ENCODE peak calls at places on chromosomes 7 and 10, in five cellular contexts. One of them, this sample, is unnamed.

GRCh38 chr10:76784076-76784475 is 853.5 kb downstream of the KCNMA1 start:
- DNase-seq in upper lobe of left lung: no peak
- DNase-seq in spleen: no peak
- DNase-seq in HL-60: no peak
- DNase-seq in GM23338: no peak
- DNase-seq in this sample: no peak

GRCh38 chr7:99623091-99623693 is 6.4 kb downstream of the ZSCAN25 start:
- DNase-seq in upper lobe of left lung: no peak
- DNase-seq in spleen: no peak
- DNase-seq in HL-60: no peak
- DNase-seq in GM23338: no peak
- DNase-seq in this sample: peak

GRCh38 chr7:151551820-151552219 is 32.1 kb upstream of the RHEB start:
- DNase-seq in upper lobe of left lung: no peak
- DNase-seq in spleen: no peak
- DNase-seq in HL-60: no peak
- DNase-seq in GM23338: no peak
- DNase-seq in this sample: no peak

GRCh38 chr10:47259521-47259920 is 40.5 kb upstream of the GDF10 start:
- DNase-seq in upper lobe of left lung: no peak
- DNase-seq in spleen: no peak
- DNase-seq in HL-60: no peak
- DNase-seq in GM23338: no peak
- DNase-seq in this sample: peak

GRCh38 chr10:104642311-104643022 is 1.4 kb downstream of the SORCS3 start:
- DNase-seq in upper lobe of left lung: no peak
- DNase-seq in spleen: no peak
- DNase-seq in HL-60: no peak
- DNase-seq in GM23338: peak
- DNase-seq in this sample: no peak

GRCh38 chr10:113957013-113957412 is 86.7 kb upstream of the ADRB1 start:
- DNase-seq in upper lobe of left lung: no peak
- DNase-seq in spleen: no peak
- DNase-seq in HL-60: no peak
- DNase-seq in GM23338: no peak
- DNase-seq in this sample: no peak

GRCh38 chr10:97171001-97171400 is 14.8 kb downstream of the SLIT1 start:
- DNase-seq in upper lobe of left lung: no peak
- DNase-seq in spleen: peak
- DNase-seq in HL-60: no peak
- DNase-seq in GM23338: no peak
- DNase-seq in this sample: no peak

GRCh38 chr10:28684986-28685580 is 7.8 kb downstream of the BAMBI start:
- DNase-seq in upper lobe of left lung: no peak
- DNase-seq in spleen: no peak
- DNase-seq in HL-60: no peak
- DNase-seq in GM23338: peak
- DNase-seq in this sample: no peak

GRCh38 chr10:84541289-84541637 is 212.9 kb downstream of the CCSER2 start:
- DNase-seq in upper lobe of left lung: no peak
- DNase-seq in spleen: no peak
- DNase-seq in HL-60: no peak
- DNase-seq in GM23338: peak
- DNase-seq in this sample: no peak

GRCh38 chr7:22351878-22352277 is 5.1 kb downstream of the RAPGEF5 start:
- DNase-seq in upper lobe of left lung: no peak
- DNase-seq in spleen: no peak
- DNase-seq in HL-60: no peak
- DNase-seq in GM23338: no peak
- DNase-seq in this sample: no peak

GRCh38 chr7:22350466-22351328 is 6.3 kb downstream of the RAPGEF5 start:
- DNase-seq in upper lobe of left lung: no peak
- DNase-seq in spleen: no peak
- DNase-seq in HL-60: no peak
- DNase-seq in GM23338: no peak
- DNase-seq in this sample: no peak

GRCh38 chr7:22351329-22351692 is 5.6 kb downstream of the RAPGEF5 start:
- DNase-seq in upper lobe of left lung: no peak
- DNase-seq in spleen: no peak
- DNase-seq in HL-60: no peak
- DNase-seq in GM23338: no peak
- DNase-seq in this sample: no peak

GRCh38 chr7:22346383-22347107 is 10.4 kb downstream of the RAPGEF5 start:
- DNase-seq in upper lobe of left lung: no peak
- DNase-seq in spleen: no peak
- DNase-seq in HL-60: no peak
- DNase-seq in GM23338: no peak
- DNase-seq in this sample: no peak

DNA sequence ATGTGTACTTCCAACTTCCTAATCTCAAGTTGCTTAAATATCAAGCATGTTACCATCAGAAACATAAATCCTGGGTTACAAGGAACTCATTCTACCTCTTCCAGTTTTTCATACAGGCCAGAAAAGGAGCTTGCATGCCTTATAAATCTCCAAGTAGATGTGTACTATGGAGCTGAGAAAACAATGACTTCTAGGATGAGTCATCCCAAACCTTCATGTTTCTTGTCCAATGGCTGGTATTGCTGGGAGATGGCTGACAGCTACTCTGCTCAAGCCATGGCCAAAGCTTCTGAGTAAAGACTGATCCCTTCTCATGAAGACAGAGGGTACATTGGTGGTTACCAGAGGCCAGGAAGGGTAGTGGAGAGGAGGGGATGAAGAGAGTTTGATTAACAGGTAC is 8.6 kb downstream of the RAPGEF5 start:
- DNase-seq in upper lobe of left lung: no peak
- DNase-seq in spleen: no peak
- DNase-seq in HL-60: no peak
- DNase-seq in GM23338: no peak
- DNase-seq in this sample: no peak
- TF ChIP-seq CTCF in upper lobe of left lung: no peak
- TF ChIP-seq CTCF in spleen: no peak
- TF ChIP-seq CTCF in HL-60: no peak
- TF ChIP-seq CTCF in GM23338: no peak
- TF ChIP-seq CTCF in this sample: no peak

DNA sequence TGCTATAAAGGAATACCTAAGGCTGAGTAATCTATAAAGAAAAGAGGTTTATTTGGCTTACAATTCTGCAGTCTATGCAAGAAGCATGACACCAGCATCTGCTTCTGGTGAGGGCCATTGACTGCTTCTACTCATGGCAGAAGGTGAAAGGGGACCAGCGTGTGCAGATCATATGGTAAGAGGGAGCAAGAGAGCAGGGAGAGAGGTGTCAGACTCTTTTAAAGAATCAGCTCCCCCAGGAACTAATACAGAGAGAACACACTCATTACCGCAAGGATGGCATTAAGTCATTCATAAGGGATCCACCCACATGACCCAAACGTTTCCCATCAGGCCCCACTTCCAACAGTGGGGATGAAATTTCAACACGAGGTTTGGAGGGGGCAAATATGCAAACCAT is 3.5 kb upstream of the COL28A1 start:
- DNase-seq in upper lobe of left lung: no peak
- DNase-seq in spleen: no peak
- DNase-seq in HL-60: no peak
- DNase-seq in GM23338: no peak
- DNase-seq in this sample: no peak
- H3K4me3 ChIP-seq in upper lobe of left lung: no peak
- H3K4me3 ChIP-seq in spleen: no peak
- H3K4me3 ChIP-seq in HL-60: no peak
- H3K4me3 ChIP-seq in GM23338: no peak
- H3K4me3 ChIP-seq in this sample: no peak

GRCh38 chr10:34112431-34112830 is 702.7 kb downstream of the PARD3 start:
- DNase-seq in upper lobe of left lung: no peak
- DNase-seq in spleen: no peak
- DNase-seq in HL-60: no peak
- DNase-seq in GM23338: no peak
- DNase-seq in this sample: no peak

GRCh38 chr10:34107623-34108516 is 707.2 kb downstream of the PARD3 start:
- DNase-seq in upper lobe of left lung: no peak
- DNase-seq in spleen: no peak
- DNase-seq in HL-60: no peak
- DNase-seq in GM23338: no peak
- DNase-seq in this sample: no peak

GRCh38 chr10:34111179-34111578 is 703.9 kb downstream of the PARD3 start:
- DNase-seq in upper lobe of left lung: no peak
- DNase-seq in spleen: no peak
- DNase-seq in HL-60: no peak
- DNase-seq in GM23338: no peak
- DNase-seq in this sample: no peak

GRCh38 chr10:34109952-34110702 is 705.0 kb downstream of the PARD3 start:
- DNase-seq in upper lobe of left lung: no peak
- DNase-seq in spleen: no peak
- DNase-seq in HL-60: no peak
- DNase-seq in GM23338: no peak
- DNase-seq in this sample: no peak

GRCh38 chr10:34109481-34109880 is 705.6 kb downstream of the PARD3 start:
- DNase-seq in upper lobe of left lung: no peak
- DNase-seq in spleen: no peak
- DNase-seq in HL-60: no peak
- DNase-seq in GM23338: no peak
- DNase-seq in this sample: no peak
- TF ChIP-seq POLR2AphosphoS5 in upper lobe of left lung: no peak
- TF ChIP-seq POLR2AphosphoS5 in spleen: no peak
- TF ChIP-seq POLR2AphosphoS5 in HL-60: no peak
- TF ChIP-seq POLR2AphosphoS5 in GM23338: no peak
- TF ChIP-seq POLR2AphosphoS5 in this sample: no peak

DNA sequence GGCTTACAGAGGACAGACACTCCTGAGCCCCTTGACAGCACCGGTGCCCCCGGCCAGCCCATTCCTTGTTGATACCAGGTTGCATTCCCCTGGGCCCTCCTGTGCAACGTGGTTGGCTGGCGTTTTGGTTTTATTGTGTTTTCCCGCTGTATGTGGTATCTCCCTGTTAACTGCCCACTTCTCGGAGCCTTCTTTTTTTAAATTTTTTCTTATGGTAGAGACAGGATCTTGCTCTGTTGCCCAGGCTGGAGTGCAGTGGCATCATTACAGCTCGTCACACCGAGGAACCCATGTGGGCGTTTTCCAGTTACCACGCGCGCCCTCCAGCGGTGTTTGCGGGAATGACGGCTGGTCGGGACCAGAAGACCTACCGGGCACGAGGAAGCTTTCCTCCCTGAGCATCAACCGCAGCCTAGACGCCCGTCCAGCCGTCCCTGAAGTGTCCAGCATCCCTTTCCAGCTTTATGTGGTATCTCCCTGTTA is 16.9 kb upstream of the ZFAND2A start:
- DNase-seq in upper lobe of left lung: peak
- DNase-seq in spleen: peak
- DNase-seq in HL-60: no peak
- DNase-seq in GM23338: peak
- DNase-seq in this sample: no peak
- TF ChIP-seq CTCF in upper lobe of left lung: peak
- TF ChIP-seq CTCF in spleen: peak
- TF ChIP-seq CTCF in HL-60: peak
- TF ChIP-seq CTCF in GM23338: peak
- TF ChIP-seq CTCF in this sample: peak

GRCh38 chr10:133372507-133372906 is 647 bp downstream of the ECHS1 start:
- DNase-seq in upper lobe of left lung: no peak
- DNase-seq in spleen: peak
- DNase-seq in HL-60: no peak
- DNase-seq in GM23338: no peak
- DNase-seq in this sample: no peak
- H3K4me3 ChIP-seq in upper lobe of left lung: peak
- H3K4me3 ChIP-seq in spleen: peak
- H3K4me3 ChIP-seq in HL-60: peak
- H3K4me3 ChIP-seq in GM23338: peak
- H3K4me3 ChIP-seq in this sample: peak

GRCh38 chr10:79065091-79065551 is 3.6 kb upstream of the ZMIZ1 start:
- DNase-seq in upper lobe of left lung: no peak
- DNase-seq in spleen: peak
- DNase-seq in HL-60: no peak
- DNase-seq in GM23338: no peak
- DNase-seq in this sample: no peak
- TF ChIP-seq POLR2AphosphoS5 in upper lobe of left lung: no peak
- TF ChIP-seq POLR2AphosphoS5 in spleen: no peak
- TF ChIP-seq POLR2AphosphoS5 in HL-60: no peak
- TF ChIP-seq POLR2AphosphoS5 in GM23338: no peak
- TF ChIP-seq POLR2AphosphoS5 in this sample: no peak

GRCh38 chr10:123655763-123656162 is 10.4 kb upstream of the GPR26 start:
- DNase-seq in upper lobe of left lung: no peak
- DNase-seq in spleen: peak
- DNase-seq in HL-60: no peak
- DNase-seq in GM23338: peak
- DNase-seq in this sample: peak
- TF ChIP-seq CTCF in upper lobe of left lung: no peak
- TF ChIP-seq CTCF in spleen: no peak
- TF ChIP-seq CTCF in HL-60: no peak
- TF ChIP-seq CTCF in GM23338: peak
- TF ChIP-seq CTCF in this sample: no peak

DNA sequence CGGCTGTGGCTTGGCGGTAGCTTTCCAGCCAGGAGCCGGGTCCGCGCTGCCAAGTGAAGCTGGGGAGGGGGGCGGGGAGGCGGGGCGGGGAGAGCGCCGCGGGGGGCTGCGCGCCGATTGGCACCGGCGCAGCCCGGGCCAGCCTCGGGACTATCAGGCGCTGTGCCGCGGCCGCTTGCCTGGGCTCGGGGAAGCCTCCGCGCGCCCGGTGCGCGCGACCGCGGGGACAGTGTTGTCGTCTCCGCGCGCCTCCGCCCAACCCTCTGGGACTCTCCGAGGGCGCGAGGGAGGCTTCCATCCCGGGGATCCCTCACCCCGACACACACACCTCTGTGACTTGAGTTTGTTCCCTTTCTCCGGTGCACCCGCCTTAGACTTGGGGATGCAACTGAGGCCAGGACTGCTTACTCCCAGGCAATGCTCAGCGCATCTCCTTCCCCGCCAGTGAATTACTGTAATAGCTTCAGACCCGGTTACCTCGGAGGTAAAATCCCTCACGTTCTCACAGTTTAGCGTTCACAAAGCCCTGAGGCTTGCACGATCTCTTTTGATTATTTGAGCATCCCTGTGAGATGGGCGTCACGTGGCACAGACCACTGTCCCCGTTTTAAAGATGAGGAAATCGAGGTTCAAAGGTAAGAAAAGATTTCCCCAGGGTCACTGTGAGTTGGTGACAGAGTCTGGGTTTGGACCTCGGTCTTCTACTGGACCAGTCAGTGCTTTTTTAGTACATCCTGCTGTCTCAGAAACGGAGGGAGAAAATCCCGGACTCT is at the start of gene NKX1-2:
- DNase-seq in upper lobe of left lung: no peak
- DNase-seq in spleen: no peak
- DNase-seq in HL-60: no peak
- DNase-seq in GM23338: peak
- DNase-seq in this sample: no peak
- H3K4me3 ChIP-seq in upper lobe of left lung: no peak
- H3K4me3 ChIP-seq in spleen: peak
- H3K4me3 ChIP-seq in HL-60: no peak
- H3K4me3 ChIP-seq in GM23338: peak
- H3K4me3 ChIP-seq in this sample: peak